ENCODE peak calls at places on chromosomes 6 and 20, in five cellular contexts. M, F, N, O and A are unnamed samples.
A peak's percentile ranks its signal among the peaks of the same experiment; 100 is the strongest.

GRCh38 chr20:9323622-9324021 is 190.8 kb upstream of the LAMP5 start:
- DNase-seq in M (no peak), F (no peak), N (no peak), O (no peak), A (no peak)

GRCh38 chr6:132354517-132355167 is 46.6 kb downstream of the MOXD1 start:
- DNase-seq in M (no peak), F (no peak), N (no peak), O (peak; percentile 27), A (no peak)

GRCh38 chr6:82711105-82711829 is 347.6 kb downstream of the TPBG start:
- DNase-seq in M (no peak), F (no peak), N (no peak), O (no peak), A (no peak)

GRCh38 chr20:18857640-18858039 is 44.1 kb downstream of the SCP2D1 start:
- DNase-seq in M (no peak), F (no peak), N (no peak), O (no peak), A (no peak)

GRCh38 chr20:46157625-46158024 is 39.5 kb downstream of the CD40 start:
- DNase-seq in M (no peak), F (no peak), N (no peak), O (no peak), A (no peak)

GRCh38 chr6:111411978-111412574 is 70.9 kb downstream of the REV3L start:
- DNase-seq in M (no peak), F (no peak), N (no peak), O (no peak), A (no peak)

GRCh38 chr6:164290101-164290500 is 875.6 kb downstream of the QKI start:
- DNase-seq in M (no peak), F (no peak), N (no peak), O (no peak), A (no peak)

GRCh38 chr20:7859371-7859802 is 80.9 kb downstream of the HAO1 start:
- DNase-seq in M (peak; percentile 54), F (no peak), N (no peak), O (no peak), A (no peak)

GRCh38 chr6:106462923-106463557 is 102.5 kb downstream of the CRYBG1 start:
- DNase-seq in M (no peak), F (no peak), N (no peak), O (no peak), A (no peak)

GRCh38 chr6:106177786-106178185 is 91.7 kb downstream of the PRDM1 start:
- DNase-seq in M (no peak), F (no peak), N (no peak), O (no peak), A (no peak)

GRCh38 chr6:31118178-31118577 is 2.1 kb downstream of the CDSN start:
- DNase-seq in M (no peak), F (no peak), N (no peak), O (no peak), A (no peak)

GRCh38 chr6:169589293-169589692 is 112.5 kb downstream of the WDR27 start:
- DNase-seq in M (peak; percentile 61), F (no peak), N (no peak), O (no peak), A (no peak)

GRCh38 chr20:13493143-13493542 is 145.6 kb downstream of the TASP1 start:
- DNase-seq in M (no peak), F (no peak), N (no peak), O (no peak), A (no peak)

GRCh38 chr6:67736161-67736560 is 898.9 kb upstream of the ADGRB3 start:
- DNase-seq in M (no peak), F (no peak), N (no peak), O (no peak), A (no peak)

GRCh38 chr6:27582928-27583725 is 110.2 kb upstream of the ZNF184 start:
- DNase-seq in M (peak; percentile 8), F (no peak), N (no peak), O (no peak), A (peak; percentile 63)

GRCh38 chr20:57666106-57666833 is 43.5 kb downstream of the PMEPA1 start:
- DNase-seq in M (no peak), F (no peak), N (no peak), O (no peak), A (no peak)